ENCODE peak calls at places on chromosomes 12 and 14, in nine cellular contexts. G, T, R, I, E, D, K, Q and U are unnamed samples. For H3K9me3, the result is how much of the 10 kb centered on the place peaks cover.

GRCh38 chr12:104463371-104463770 is 6.6 kb downstream of the CHST11 start:
- DNase-seq in R (no peak), K (no peak), I (no peak), Q (no peak), D (no peak), E (no peak), G (no peak), T (no peak), U (no peak)

GRCh38 chr14:55418411-55418810 is 6.8 kb upstream of the ATG14 start:
- DNase-seq in R (no peak), Q (no peak), K (no peak), G (no peak), D (no peak), I (no peak), E (no peak), T (no peak), U (no peak)

GRCh38 chr12:13044002-13044858 is at the start of gene FAM234B:
- DNase-seq in Q (peak), T (peak), D (peak), G (peak), R (peak), K (peak), E (peak), I (peak), U (peak)

GRCh38 chr12:27595231-27595642 is 71.2 kb downstream of the PPFIBP1 start:
- DNase-seq in I (peak), E (no peak), Q (peak), T (peak), D (no peak), G (peak), R (no peak), K (no peak), U (no peak)

GRCh38 chr12:113239288-113239771 is 18.1 kb downstream of the TPCN1 start:
- DNase-seq in K (no peak), T (no peak), D (no peak), G (no peak), R (no peak), I (no peak), E (no peak), Q (no peak), U (no peak)

GRCh38 chr14:66359500-66359899 is 126.7 kb upstream of the CCDC196 start:
- DNase-seq in I (peak), K (peak), G (peak), R (no peak), E (no peak), T (no peak), D (peak), Q (peak), U (no peak)

GRCh38 chr12:43315961-43316360 is 236.0 kb downstream of the ADAMTS20 start:
- DNase-seq in T (no peak), Q (peak), D (no peak), E (no peak), I (no peak), K (no peak), G (no peak), R (no peak), U (no peak)

GRCh38 chr12:112705037-112705632 is 86.4 kb upstream of the RPH3A start:
- DNase-seq in E (no peak), G (peak), K (no peak), T (no peak), D (no peak), I (peak), R (no peak), Q (no peak), U (no peak)

GRCh38 chr14:75715926-75716780 is 55.1 kb downstream of the TTLL5 start:
- DNase-seq in K (no peak), I (no peak), G (no peak), E (no peak), D (no peak), R (no peak), T (no peak), Q (peak), U (no peak)

GRCh38 chr12:116524964-116525379 is 34.2 kb upstream of the MAP1LC3B2 start:
- DNase-seq in E (no peak), G (peak), D (no peak), I (peak), R (no peak), T (peak), Q (peak), K (no peak), U (no peak)

GRCh38 chr12:88944403-88944802 is 364.1 kb upstream of the KITLG start:
- DNase-seq in K (no peak), I (no peak), T (no peak), E (no peak), Q (peak), G (no peak), D (no peak), R (no peak), U (no peak)

GRCh38 chr14:94562019-94562418 is 777 bp downstream of the SERPINA4 start:
- DNase-seq in D (no peak), R (no peak), Q (no peak), K (no peak), I (no peak), G (no peak), T (no peak), E (no peak), U (no peak)

GRCh38 chr12:48454675-48455074 is 17.7 kb upstream of the ANP32D start:
- DNase-seq in I (no peak), Q (peak), R (no peak), T (no peak), K (no peak), G (peak), E (no peak), D (peak), U (no peak)

GRCh38 chr14:77086017-77086727 is 11.9 kb upstream of the CIPC start:
- DNase-seq in K (peak), G (peak), T (no peak), Q (peak), D (peak), R (no peak), I (no peak), E (no peak), U (no peak)

GRCh38 chr14:24068711-24069410 is 2.5 kb upstream of the CPNE6 start:
- DNase-seq in I (no peak), R (no peak), Q (no peak), D (no peak), K (no peak), T (no peak), E (no peak), G (no peak), U (no peak)

GRCh38 chr14:53023325-53023724 is 72.5 kb upstream of the FERMT2 start:
- DNase-seq in R (no peak), G (no peak), I (no peak), E (no peak), T (no peak), K (no peak), Q (no peak), D (no peak), U (no peak)

GRCh38 chr14:73526036-73526984 is 10.6 kb upstream of the ACOT1 start:
- DNase-seq in D (no peak), R (no peak), K (no peak), E (peak), Q (peak), I (no peak), T (no peak), G (no peak), U (no peak)

GRCh38 chr14:95488376-95489162 is 27.9 kb downstream of the SYNE3 start:
- DNase-seq in Q (peak), K (no peak), R (no peak), E (no peak), G (no peak), T (no peak), I (no peak), D (no peak), U (no peak)

GRCh38 chr12:116736962-116737773 is 701 bp downstream of the SPRING1 start:
- DNase-seq in R (no peak), G (peak), D (no peak), K (peak), Q (no peak), I (no peak), T (no peak), E (peak), U (no peak)

GRCh38 chr12:47945341-47945728 is 18.1 kb upstream of the TMEM106C start:
- DNase-seq in I (no peak), K (no peak), E (no peak), R (no peak), G (no peak), D (no peak), T (no peak), Q (no peak), U (no peak)

GRCh38 chr12:25241171-25242020 is 9.3 kb downstream of the KRAS start:
- DNase-seq in R (no peak), Q (peak), I (peak), E (no peak), K (peak), G (peak), D (peak), T (no peak), U (no peak)

GRCh38 chr12:77104792-77105191 is 39.4 kb upstream of the E2F7 start:
- DNase-seq in G (no peak), T (no peak), D (no peak), E (no peak), R (no peak), Q (peak), K (no peak), I (no peak), U (no peak)

GRCh38 chr14:30440986-30441385 is 118.0 kb upstream of the G2E3 start:
- DNase-seq in G (no peak), K (no peak), D (no peak), I (no peak), R (no peak), Q (no peak), E (no peak), T (no peak), U (no peak)

GRCh38 chr14:99749763-99750715 is 43.2 kb upstream of the EML1 start:
- DNase-seq in R (no peak), K (no peak), G (no peak), I (no peak), D (no peak), T (no peak), Q (no peak), E (no peak), U (no peak)

GRCh38 chr14:99748529-99748928 is 44.7 kb upstream of the EML1 start:
- DNase-seq in Q (no peak), K (no peak), T (no peak), G (no peak), I (no peak), R (no peak), D (no peak), E (no peak), U (no peak)

GRCh38 chr14:99750746-99751450 is 42.3 kb upstream of the EML1 start:
- DNase-seq in Q (no peak), I (no peak), K (no peak), G (no peak), D (no peak), T (no peak), E (no peak), R (no peak), U (no peak)

GRCh38 chr14:99747582-99748330 is 45.5 kb upstream of the EML1 start:
- DNase-seq in Q (no peak), I (no peak), K (no peak), G (no peak), E (no peak), T (no peak), D (no peak), R (no peak), U (no peak)

DNA sequence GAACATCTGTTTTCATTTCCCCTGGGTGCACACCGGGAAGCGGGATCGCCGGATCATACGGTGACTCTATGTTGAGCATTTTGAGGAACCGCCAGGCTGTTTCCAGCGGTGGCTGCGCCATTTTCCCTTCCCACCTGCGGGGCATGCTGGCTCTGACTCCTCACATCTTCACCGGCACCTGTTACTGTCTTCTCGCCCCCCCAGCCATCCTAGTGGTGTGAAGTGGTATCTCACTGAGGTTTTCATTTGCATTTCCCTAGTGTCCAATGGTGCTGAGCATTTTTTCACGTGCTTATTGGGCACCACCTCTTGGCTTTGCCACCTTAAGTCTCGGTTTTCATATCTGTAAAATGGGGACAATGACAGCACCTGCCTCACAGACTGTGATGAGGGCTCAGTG is 44.1 kb upstream of the EML1 start:
- DNase-seq in I (no peak), T (no peak), K (no peak), R (no peak), E (no peak), D (no peak), Q (no peak), G (peak), U (no peak)
- H3K9me3 ChIP-seq in I (under half), T (under half), K (under half), R (under half), E (under half), D (under half), Q (under half), G (under half), U (under half)

DNA sequence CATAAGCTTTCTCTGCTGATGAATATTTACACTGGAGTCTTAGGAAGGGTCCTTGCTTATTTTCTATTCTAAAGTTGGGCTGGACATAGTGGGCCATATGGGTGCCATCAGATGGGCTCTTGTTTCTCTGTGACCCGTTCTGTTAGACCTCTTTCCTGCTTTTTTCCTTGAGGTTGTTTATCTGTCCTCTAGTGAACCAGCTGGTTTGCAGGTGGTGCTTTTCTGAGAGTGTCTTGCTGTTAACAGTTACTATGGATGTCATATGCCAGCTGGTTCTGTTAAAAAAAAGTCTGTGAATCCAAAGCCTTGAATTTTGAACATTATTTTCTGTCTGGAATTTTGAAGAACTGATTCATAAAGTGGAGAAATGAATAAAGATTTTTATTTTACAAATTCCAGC is 29.2 kb downstream of the ZC3H14 start:
- DNase-seq in K (no peak), R (no peak), I (no peak), E (no peak), T (no peak), G (no peak), D (no peak), Q (peak), U (no peak)
- H3K9me3 ChIP-seq in K (under half), R (under half), I (under half), E (under half), T (under half), G (under half), D (under half), Q (under half), U (under half)

GRCh38 chr12:93873561-93873960 is 196.4 kb downstream of the CRADD start:
- DNase-seq in I (no peak), R (no peak), D (no peak), G (no peak), T (no peak), K (no peak), E (no peak), Q (no peak), U (no peak)

GRCh38 chr12:93865751-93866150 is 188.6 kb downstream of the CRADD start:
- DNase-seq in E (no peak), Q (no peak), K (no peak), T (no peak), G (no peak), D (no peak), I (no peak), R (no peak), U (no peak)

GRCh38 chr12:93870020-93870795 is 193.0 kb downstream of the CRADD start:
- DNase-seq in I (no peak), D (no peak), T (no peak), Q (no peak), E (no peak), R (no peak), K (no peak), G (no peak), U (no peak)

DNA sequence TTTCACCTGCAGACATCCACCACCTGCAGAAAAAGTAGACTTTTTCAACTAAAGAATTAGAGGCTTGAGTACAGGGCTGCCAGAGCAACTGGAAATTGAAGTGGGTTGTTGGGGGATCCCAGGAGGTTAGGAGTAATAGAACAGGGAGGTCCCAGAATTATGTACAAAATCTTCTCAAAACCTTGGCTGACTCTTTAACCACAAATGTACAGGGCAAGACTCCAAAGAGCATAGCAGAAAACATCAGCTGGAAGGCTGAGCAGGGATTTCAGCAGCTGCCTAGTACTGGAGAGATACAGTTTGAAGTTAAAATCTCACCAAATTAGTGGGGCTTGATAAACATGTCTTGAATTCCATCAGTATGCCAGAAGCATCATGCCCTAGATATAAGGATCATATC is 191.6 kb downstream of the CRADD start:
- DNase-seq in D (no peak), Q (peak), K (no peak), R (no peak), E (no peak), G (no peak), I (no peak), T (no peak), U (no peak)
- H3K9me3 ChIP-seq in D (under half), Q (under half), K (under half), R (under half), E (half or more), G (under half), I (under half), T (under half), U (under half)

GRCh38 chr12:19842116-19842515 is 402.8 kb downstream of the AEBP2 start:
- DNase-seq in Q (no peak), G (no peak), I (no peak), E (no peak), T (no peak), D (no peak), K (no peak), R (no peak), U (no peak)
- H3K9me3 ChIP-seq in Q (under half), G (under half), I (under half), E (under half), T (under half), D (under half), K (under half), R (under half), U (under half)

DNA sequence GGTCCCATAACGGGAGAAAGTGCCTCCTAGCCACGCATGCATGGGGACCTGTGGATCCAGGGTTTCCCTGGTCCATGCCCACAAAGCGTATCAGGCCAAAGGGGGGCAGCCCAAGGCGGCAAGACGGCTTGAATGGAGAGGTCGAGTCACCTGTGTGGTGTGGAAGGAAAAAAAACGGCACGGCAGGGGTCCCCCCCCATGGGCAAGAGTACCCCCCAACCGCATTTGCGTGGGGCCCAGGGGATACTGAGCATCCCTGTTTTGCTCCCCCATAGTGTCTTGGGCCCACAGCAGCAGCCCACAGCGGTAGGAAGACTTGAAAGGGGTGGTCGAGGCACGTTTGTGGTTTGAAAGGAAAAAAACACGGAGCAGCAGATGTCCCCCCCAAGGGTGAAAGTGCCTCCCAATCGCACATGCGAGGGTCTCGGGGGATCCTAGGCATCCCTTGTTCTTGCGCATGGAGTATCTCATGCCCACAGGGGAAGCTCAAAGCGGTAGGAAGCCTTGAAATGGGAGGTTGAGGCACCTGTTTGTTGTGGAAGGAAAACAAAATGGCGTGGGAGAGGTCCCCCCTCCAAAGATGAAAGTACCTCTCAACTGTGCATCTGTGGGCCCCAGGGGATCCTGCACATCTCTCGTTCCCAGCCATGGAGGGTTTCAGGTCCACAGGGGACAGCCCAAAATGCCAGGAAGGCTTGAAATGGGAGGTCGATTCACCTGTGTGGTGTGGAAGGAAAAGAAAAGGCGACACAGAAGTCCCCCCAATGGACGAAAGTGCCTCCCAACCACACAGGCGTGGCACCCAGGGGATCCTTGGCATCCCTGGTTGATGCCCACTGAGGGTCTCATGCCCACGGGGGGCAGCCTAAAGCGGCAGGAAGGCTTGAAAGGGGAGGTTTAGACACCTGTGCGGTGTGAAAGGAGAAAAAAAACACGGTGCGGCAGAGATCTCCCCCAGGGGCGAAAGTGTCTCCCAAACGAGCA is 577.5 kb downstream of the ALG10 start:
- DNase-seq in T (no peak), Q (no peak), G (no peak), E (no peak), D (no peak), I (no peak), K (no peak), R (no peak), U (peak)
- H3K9me3 ChIP-seq in T (under half), Q (half or more), G (under half), E (half or more), D (under half), I (under half), K (under half), R (under half), U (under half)

GRCh38 chr12:94421868-94422740 is 37.6 kb downstream of the CEP83 start:
- DNase-seq in Q (no peak), G (no peak), K (no peak), T (no peak), D (no peak), E (no peak), I (no peak), R (no peak), U (no peak)
- H3K9me3 ChIP-seq in Q (under half), G (under half), K (under half), T (under half), D (under half), E (under half), I (half or more), R (under half), U (under half)

DNA sequence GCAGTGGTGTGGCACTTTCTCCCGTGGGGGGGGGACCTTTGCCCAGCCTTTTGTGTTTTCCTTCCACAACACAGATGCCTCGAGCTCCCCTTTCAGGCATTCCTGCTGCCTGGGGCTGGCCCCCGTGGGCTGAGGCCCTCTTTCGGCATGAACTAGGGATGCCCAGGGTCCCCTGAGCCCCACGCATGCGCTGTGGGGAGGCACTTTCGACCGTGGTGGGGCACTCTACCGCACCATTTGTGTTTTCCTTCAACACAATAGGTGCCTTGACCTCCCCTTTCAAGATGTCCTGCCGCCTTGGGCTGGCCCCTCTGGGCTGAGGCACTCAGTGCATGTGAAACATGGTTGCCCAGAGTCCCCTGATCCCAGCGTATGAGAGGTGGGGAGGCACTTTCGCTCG is 363.7 kb downstream of the ALG10 start:
- DNase-seq in G (no peak), R (no peak), T (no peak), I (no peak), E (no peak), Q (no peak), D (no peak), K (no peak), U (no peak)
- H3K9me3 ChIP-seq in G (under half), R (under half), T (under half), I (under half), E (half or more), Q (half or more), D (under half), K (under half), U (under half)

GRCh38 chr14:105849933-105850626 is 323.7 kb downstream of the TMEM121 start:
- DNase-seq in T (peak), Q (no peak), I (no peak), K (no peak), E (no peak), G (no peak), R (no peak), D (no peak), U (no peak)
- H3K9me3 ChIP-seq in T (under half), Q (half or more), I (under half), K (under half), E (under half), G (under half), R (under half), D (under half), U (under half)

DNA sequence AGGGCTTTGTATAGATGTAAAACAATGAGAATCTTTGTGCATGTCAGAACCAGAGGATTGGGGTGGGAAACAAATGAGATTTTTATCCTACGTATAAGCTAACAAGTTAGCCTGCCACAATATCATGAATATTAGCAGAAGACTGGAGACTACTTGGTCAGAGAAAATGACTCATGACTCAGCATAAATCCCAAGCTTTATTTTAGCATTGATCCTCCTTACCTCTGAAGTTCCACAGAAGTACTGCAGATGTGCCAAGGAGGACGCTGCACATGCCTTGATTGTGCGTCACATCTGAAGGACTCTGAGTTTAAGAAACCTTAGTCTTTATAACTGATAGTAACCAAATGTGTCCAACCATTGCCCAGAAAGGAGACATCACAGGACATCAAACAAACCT is 234.0 kb upstream of the RPL10L start:
- DNase-seq in T (no peak), I (no peak), Q (no peak), R (no peak), K (no peak), D (no peak), G (no peak), E (no peak), U (no peak)
- H3K9me3 ChIP-seq in T (under half), I (under half), Q (under half), R (under half), K (under half), D (under half), G (under half), E (under half), U (under half)